ENCODE peak calls at places on chromosomes 6 and 20, in eight cellular contexts. One of them, this sample, is unnamed.

GRCh38 chr20:4607287-4607713 is 114.4 kb upstream of the PRND start:
- DNase-seq in suprapubic skin: no peak
- DNase-seq in left lung: no peak
- DNase-seq in fibroblast of lung: peak; percentile 55
- DNase-seq in esophagus squamous epithelium: no peak
- DNase-seq in IMR-90: peak; percentile 70
- DNase-seq in heart right ventricle: no peak
- DNase-seq in psoas muscle: no peak
- DNase-seq in this sample: no peak

GRCh38 chr6:52510213-52510562 is 66.7 kb downstream of the TRAM2 start:
- DNase-seq in suprapubic skin: no peak
- DNase-seq in left lung: no peak
- DNase-seq in fibroblast of lung: no peak
- DNase-seq in esophagus squamous epithelium: no peak
- DNase-seq in IMR-90: no peak
- DNase-seq in heart right ventricle: no peak
- DNase-seq in psoas muscle: no peak
- DNase-seq in this sample: no peak

GRCh38 chr6:88124925-88125557 is 41.1 kb downstream of the CNR1 start:
- DNase-seq in suprapubic skin: no peak
- DNase-seq in left lung: no peak
- DNase-seq in fibroblast of lung: no peak
- DNase-seq in esophagus squamous epithelium: no peak
- DNase-seq in IMR-90: no peak
- DNase-seq in heart right ventricle: no peak
- DNase-seq in psoas muscle: no peak
- DNase-seq in this sample: no peak

GRCh38 chr6:89520730-89521129 is 87.8 kb downstream of the ANKRD6 start:
- DNase-seq in suprapubic skin: no peak
- DNase-seq in left lung: no peak
- DNase-seq in fibroblast of lung: no peak
- DNase-seq in esophagus squamous epithelium: no peak
- DNase-seq in IMR-90: no peak
- DNase-seq in heart right ventricle: no peak
- DNase-seq in psoas muscle: no peak
- DNase-seq in this sample: no peak

GRCh38 chr20:48294196-48294595 is 508.9 kb upstream of the SULF2 start:
- DNase-seq in suprapubic skin: no peak
- DNase-seq in left lung: no peak
- DNase-seq in fibroblast of lung: peak; percentile 91
- DNase-seq in esophagus squamous epithelium: no peak
- DNase-seq in IMR-90: peak; percentile 39
- DNase-seq in heart right ventricle: no peak
- DNase-seq in psoas muscle: no peak
- DNase-seq in this sample: no peak

GRCh38 chr6:154071236-154071635 is 32.2 kb downstream of the OPRM1 start:
- DNase-seq in suprapubic skin: no peak
- DNase-seq in left lung: no peak
- DNase-seq in fibroblast of lung: no peak
- DNase-seq in esophagus squamous epithelium: no peak
- DNase-seq in IMR-90: no peak
- DNase-seq in heart right ventricle: no peak
- DNase-seq in psoas muscle: no peak
- DNase-seq in this sample: no peak

GRCh38 chr6:91081452-91082067 is 494.7 kb upstream of the MAP3K7 start:
- DNase-seq in suprapubic skin: no peak
- DNase-seq in left lung: no peak
- DNase-seq in fibroblast of lung: peak; percentile 55
- DNase-seq in esophagus squamous epithelium: no peak
- DNase-seq in IMR-90: peak; percentile 52
- DNase-seq in heart right ventricle: no peak
- DNase-seq in psoas muscle: no peak
- DNase-seq in this sample: no peak

GRCh38 chr6:111487656-111488055 is 4.6 kb upstream of the REV3L start:
- DNase-seq in suprapubic skin: no peak
- DNase-seq in left lung: no peak
- DNase-seq in fibroblast of lung: peak; percentile 74
- DNase-seq in esophagus squamous epithelium: no peak
- DNase-seq in IMR-90: peak; percentile 88
- DNase-seq in heart right ventricle: no peak
- DNase-seq in psoas muscle: no peak
- DNase-seq in this sample: no peak

GRCh38 chr20:48149887-48150286 is 364.6 kb upstream of the SULF2 start:
- DNase-seq in suprapubic skin: no peak
- DNase-seq in left lung: peak; percentile 9
- DNase-seq in fibroblast of lung: no peak
- DNase-seq in esophagus squamous epithelium: no peak
- DNase-seq in IMR-90: no peak
- DNase-seq in heart right ventricle: no peak
- DNase-seq in psoas muscle: no peak
- DNase-seq in this sample: no peak

GRCh38 chr20:9215539-9215938 is 146.7 kb downstream of the PLCB4 start:
- DNase-seq in suprapubic skin: no peak
- DNase-seq in left lung: no peak
- DNase-seq in fibroblast of lung: no peak
- DNase-seq in esophagus squamous epithelium: no peak
- DNase-seq in IMR-90: no peak
- DNase-seq in heart right ventricle: no peak
- DNase-seq in psoas muscle: no peak
- DNase-seq in this sample: no peak

GRCh38 chr6:140987364-140988135 is 1145.2 kb upstream of the GJE1 start:
- DNase-seq in suprapubic skin: no peak
- DNase-seq in left lung: no peak
- DNase-seq in fibroblast of lung: no peak
- DNase-seq in esophagus squamous epithelium: no peak
- DNase-seq in IMR-90: peak; percentile 24
- DNase-seq in heart right ventricle: no peak
- DNase-seq in psoas muscle: no peak
- DNase-seq in this sample: no peak

GRCh38 chr6:33343953-33344611 is 26.5 kb upstream of the ZBTB22 start:
- DNase-seq in suprapubic skin: no peak
- DNase-seq in left lung: no peak
- DNase-seq in fibroblast of lung: no peak
- DNase-seq in esophagus squamous epithelium: no peak
- DNase-seq in IMR-90: no peak
- DNase-seq in heart right ventricle: no peak
- DNase-seq in psoas muscle: no peak
- DNase-seq in this sample: no peak

GRCh38 chr6:5087389-5087788 is 2.2 kb downstream of the PPP1R3G start:
- DNase-seq in suprapubic skin: no peak
- DNase-seq in left lung: peak; percentile 56
- DNase-seq in fibroblast of lung: no peak
- DNase-seq in esophagus squamous epithelium: no peak
- DNase-seq in IMR-90: no peak
- DNase-seq in heart right ventricle: peak; percentile 44
- DNase-seq in psoas muscle: peak; percentile 42
- DNase-seq in this sample: no peak

GRCh38 chr6:154888896-154889295 is 106.2 kb upstream of the TIAM2 start:
- DNase-seq in suprapubic skin: no peak
- DNase-seq in left lung: no peak
- DNase-seq in fibroblast of lung: peak; percentile 39
- DNase-seq in esophagus squamous epithelium: no peak
- DNase-seq in IMR-90: no peak
- DNase-seq in heart right ventricle: no peak
- DNase-seq in psoas muscle: no peak
- DNase-seq in this sample: no peak

GRCh38 chr6:12750416-12750815 is 33.8 kb downstream of the PHACTR1 start:
- DNase-seq in suprapubic skin: no peak
- DNase-seq in left lung: no peak
- DNase-seq in fibroblast of lung: no peak
- DNase-seq in esophagus squamous epithelium: no peak
- DNase-seq in IMR-90: no peak
- DNase-seq in heart right ventricle: no peak
- DNase-seq in psoas muscle: no peak
- DNase-seq in this sample: no peak

GRCh38 chr20:55528482-55528881 is 476.8 kb downstream of the CBLN4 start:
- DNase-seq in suprapubic skin: no peak
- DNase-seq in left lung: no peak
- DNase-seq in fibroblast of lung: no peak
- DNase-seq in esophagus squamous epithelium: no peak
- DNase-seq in IMR-90: no peak
- DNase-seq in heart right ventricle: no peak
- DNase-seq in psoas muscle: no peak
- DNase-seq in this sample: no peak

GRCh38 chr20:34713194-34713943 is 9.2 kb downstream of the TP53INP2 start:
- DNase-seq in suprapubic skin: no peak
- DNase-seq in left lung: no peak
- DNase-seq in fibroblast of lung: peak; percentile 99
- DNase-seq in esophagus squamous epithelium: no peak
- DNase-seq in IMR-90: peak; percentile 100
- DNase-seq in heart right ventricle: no peak
- DNase-seq in psoas muscle: no peak
- DNase-seq in this sample: peak; percentile 91

GRCh38 chr6:26214826-26215199 is 127.6 kb downstream of the HFE start:
- DNase-seq in suprapubic skin: no peak
- DNase-seq in left lung: no peak
- DNase-seq in fibroblast of lung: no peak
- DNase-seq in esophagus squamous epithelium: no peak
- DNase-seq in IMR-90: no peak
- DNase-seq in heart right ventricle: no peak
- DNase-seq in psoas muscle: no peak
- DNase-seq in this sample: no peak

GRCh38 chr20:39986231-39986904 is 702.7 kb downstream of the MAFB start:
- DNase-seq in suprapubic skin: peak; percentile 80
- DNase-seq in left lung: peak; percentile 39
- DNase-seq in fibroblast of lung: peak; percentile 26
- DNase-seq in esophagus squamous epithelium: no peak
- DNase-seq in IMR-90: peak; percentile 28
- DNase-seq in heart right ventricle: peak; percentile 55
- DNase-seq in psoas muscle: peak; percentile 78
- DNase-seq in this sample: no peak

GRCh38 chr6:8888468-8888867 is 453.1 kb upstream of the SLC35B3 start:
- DNase-seq in suprapubic skin: no peak
- DNase-seq in left lung: no peak
- DNase-seq in fibroblast of lung: no peak
- DNase-seq in esophagus squamous epithelium: no peak
- DNase-seq in IMR-90: no peak
- DNase-seq in heart right ventricle: no peak
- DNase-seq in psoas muscle: no peak
- DNase-seq in this sample: no peak
- TF ChIP-seq CTCF in suprapubic skin: peak; percentile 25
- TF ChIP-seq CTCF in left lung: peak; percentile 29
- TF ChIP-seq CTCF in fibroblast of lung: no peak
- TF ChIP-seq CTCF in esophagus squamous epithelium: peak; percentile 27
- TF ChIP-seq CTCF in IMR-90: no peak
- TF ChIP-seq CTCF in heart right ventricle: peak; percentile 18
- TF ChIP-seq CTCF in psoas muscle: peak; percentile 10
- TF ChIP-seq CTCF in this sample: peak; percentile 56

GRCh38 chr6:49550413-49551125 is at the start of gene C6orf141:
- DNase-seq in suprapubic skin: peak; percentile 63
- DNase-seq in left lung: peak; percentile 66
- DNase-seq in fibroblast of lung: peak; percentile 59
- DNase-seq in esophagus squamous epithelium: no peak
- DNase-seq in IMR-90: no peak
- DNase-seq in heart right ventricle: no peak
- DNase-seq in psoas muscle: no peak
- DNase-seq in this sample: peak; percentile 86
- H3K27me3 ChIP-seq in suprapubic skin: peaks cover 7% of the 10 kb centered on the region
- H3K27me3 ChIP-seq in left lung: peaks cover 13% of the 10 kb centered on the region
- H3K27me3 ChIP-seq in fibroblast of lung: peaks cover 10% of the 10 kb centered on the region
- H3K27me3 ChIP-seq in esophagus squamous epithelium: no peaks in the 10 kb centered on the region
- H3K27me3 ChIP-seq in IMR-90: peaks cover 25% of the 10 kb centered on the region
- H3K27me3 ChIP-seq in heart right ventricle: peaks cover 45% of the 10 kb centered on the region
- H3K27me3 ChIP-seq in psoas muscle: peaks cover 36% of the 10 kb centered on the region
- H3K27me3 ChIP-seq in this sample: no peaks in the 10 kb centered on the region

GRCh38 chr6:35050988-35051330 is 90.2 kb downstream of the TCP11 start:
- DNase-seq in suprapubic skin: peak; percentile 36
- DNase-seq in left lung: no peak
- DNase-seq in fibroblast of lung: no peak
- DNase-seq in esophagus squamous epithelium: no peak
- DNase-seq in IMR-90: no peak
- DNase-seq in heart right ventricle: no peak
- DNase-seq in psoas muscle: no peak
- DNase-seq in this sample: no peak

GRCh38 chr6:35049346-35049745 is 91.8 kb downstream of the TCP11 start:
- DNase-seq in suprapubic skin: no peak
- DNase-seq in left lung: no peak
- DNase-seq in fibroblast of lung: no peak
- DNase-seq in esophagus squamous epithelium: no peak
- DNase-seq in IMR-90: no peak
- DNase-seq in heart right ventricle: no peak
- DNase-seq in psoas muscle: no peak
- DNase-seq in this sample: no peak

GRCh38 chr6:35050291-35050987 is 90.7 kb downstream of the TCP11 start:
- DNase-seq in suprapubic skin: peak; percentile 50
- DNase-seq in left lung: no peak
- DNase-seq in fibroblast of lung: no peak
- DNase-seq in esophagus squamous epithelium: no peak
- DNase-seq in IMR-90: no peak
- DNase-seq in heart right ventricle: no peak
- DNase-seq in psoas muscle: no peak
- DNase-seq in this sample: no peak

GRCh38 chr6:35048631-35049083 is 92.5 kb downstream of the TCP11 start:
- DNase-seq in suprapubic skin: no peak
- DNase-seq in left lung: peak; percentile 81
- DNase-seq in fibroblast of lung: peak; percentile 87
- DNase-seq in esophagus squamous epithelium: no peak
- DNase-seq in IMR-90: peak; percentile 94
- DNase-seq in heart right ventricle: no peak
- DNase-seq in psoas muscle: no peak
- DNase-seq in this sample: no peak

GRCh38 chr6:35049885-35050284 is 91.3 kb downstream of the TCP11 start:
- DNase-seq in suprapubic skin: no peak
- DNase-seq in left lung: peak; percentile 78
- DNase-seq in fibroblast of lung: peak; percentile 79
- DNase-seq in esophagus squamous epithelium: no peak
- DNase-seq in IMR-90: peak; percentile 93
- DNase-seq in heart right ventricle: peak; percentile 67
- DNase-seq in psoas muscle: peak; percentile 50
- DNase-seq in this sample: no peak
- H3K4me1 ChIP-seq in suprapubic skin: peaks cover 81% of the 10 kb centered on the region
- H3K4me1 ChIP-seq in left lung: peaks cover 72% of the 10 kb centered on the region
- H3K4me1 ChIP-seq in fibroblast of lung: peaks cover 40% of the 10 kb centered on the region
- H3K4me1 ChIP-seq in esophagus squamous epithelium: peaks cover 50% of the 10 kb centered on the region
- H3K4me1 ChIP-seq in IMR-90: peaks cover 39% of the 10 kb centered on the region
- H3K4me1 ChIP-seq in heart right ventricle: peaks cover 50% of the 10 kb centered on the region
- H3K4me1 ChIP-seq in psoas muscle: peaks cover 63% of the 10 kb centered on the region
- H3K4me1 ChIP-seq in this sample: peaks cover 8% of the 10 kb centered on the region

DNA sequence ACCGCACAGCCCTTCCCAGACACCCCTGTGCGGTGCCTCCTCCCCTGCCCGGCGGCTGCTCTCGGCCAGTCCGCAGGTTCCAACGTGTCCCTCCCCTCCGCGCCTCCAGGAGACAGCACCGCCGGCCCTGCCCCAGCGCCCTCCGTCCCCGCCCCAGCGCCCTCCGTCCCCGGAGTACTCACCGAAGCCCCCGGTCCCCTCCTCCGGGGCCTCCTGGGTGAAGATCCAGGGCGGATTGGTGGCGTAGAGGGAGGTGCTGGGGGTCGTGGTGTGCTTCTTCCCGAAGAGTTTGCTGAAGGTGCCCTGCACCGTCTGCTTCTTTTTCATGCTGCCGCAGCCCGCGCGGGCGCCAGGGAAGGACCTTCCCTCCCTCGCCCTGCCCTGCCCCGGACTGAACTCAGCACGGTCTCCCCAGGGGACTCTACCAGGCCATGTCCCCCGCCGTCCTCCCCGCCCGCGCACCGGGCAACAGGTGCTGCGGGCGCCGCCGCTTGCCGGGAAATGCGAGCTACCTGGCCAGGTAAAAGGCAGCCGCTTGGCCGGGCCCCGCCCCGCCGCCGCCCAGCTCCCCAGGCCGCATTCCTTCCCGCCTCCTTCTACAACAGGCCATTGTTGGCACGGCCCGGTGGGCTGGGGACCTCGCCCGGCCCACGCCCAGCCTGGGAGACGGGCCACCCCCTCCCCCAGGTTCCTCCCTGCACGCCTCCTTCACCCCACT is at the start of gene C6orf132:
- DNase-seq in suprapubic skin: peak; percentile 80
- DNase-seq in left lung: peak; percentile 73
- DNase-seq in fibroblast of lung: peak; percentile 50
- DNase-seq in esophagus squamous epithelium: no peak
- DNase-seq in IMR-90: no peak
- DNase-seq in heart right ventricle: peak; percentile 31
- DNase-seq in psoas muscle: peak; percentile 30
- DNase-seq in this sample: peak; percentile 84
- TF ChIP-seq CTCF in suprapubic skin: no peak
- TF ChIP-seq CTCF in left lung: no peak
- TF ChIP-seq CTCF in fibroblast of lung: no peak
- TF ChIP-seq CTCF in esophagus squamous epithelium: no peak
- TF ChIP-seq CTCF in IMR-90: no peak
- TF ChIP-seq CTCF in heart right ventricle: no peak
- TF ChIP-seq CTCF in psoas muscle: no peak
- TF ChIP-seq CTCF in this sample: no peak

This sample was measured in RWPE2.